ENCODE peak calls at places on chromosomes 6 and 20, in four cellular contexts. P, D, Y and H are unnamed samples.

GRCh38 chr20:34948030-34948429 is 7.6 kb downstream of the GSS start:
- DNase-seq in D (no peak), Y (peak), P (peak), H (peak)

GRCh38 chr6:157653521-157653920 is 169.5 kb upstream of the SNX9 start:
- DNase-seq in Y (no peak), D (no peak), P (no peak), H (no peak)

GRCh38 chr6:23445157-23445710 is 680.8 kb upstream of the NRSN1 start:
- DNase-seq in D (peak), Y (no peak), P (no peak), H (no peak)

GRCh38 chr20:22794200-22794599 is 209.8 kb upstream of the FOXA2 start:
- DNase-seq in Y (peak), P (peak), D (no peak), H (no peak)

GRCh38 chr20:47080365-47080764 is 185.7 kb downstream of the EYA2 start:
- DNase-seq in Y (no peak), D (no peak), P (no peak), H (no peak)

GRCh38 chr20:44297721-44298120 is 13.3 kb downstream of the FITM2 start:
- DNase-seq in Y (no peak), P (no peak), D (no peak), H (no peak)

GRCh38 chr20:3923818-3924217 is 34.6 kb downstream of the PANK2 start:
- DNase-seq in P (no peak), D (no peak), Y (no peak), H (no peak)

GRCh38 chr6:14754636-14755513 is 491.0 kb upstream of the JARID2 start:
- DNase-seq in Y (no peak), P (no peak), D (no peak), H (no peak)

GRCh38 chr6:76682842-76683241 is 610.4 kb upstream of the IMPG1 start:
- DNase-seq in Y (peak), P (peak), D (no peak), H (no peak)

GRCh38 chr6:148559848-148560433 is 186.9 kb upstream of the UST start:
- DNase-seq in P (peak), D (peak), Y (peak), H (no peak)

GRCh38 chr20:37201827-37202162 is 22.4 kb upstream of the MROH8 start:
- DNase-seq in P (no peak), D (no peak), Y (no peak), H (no peak)
- H3K4me3 ChIP-seq in P (no peak), D (no peak), Y (peak), H (peak)

DNA sequence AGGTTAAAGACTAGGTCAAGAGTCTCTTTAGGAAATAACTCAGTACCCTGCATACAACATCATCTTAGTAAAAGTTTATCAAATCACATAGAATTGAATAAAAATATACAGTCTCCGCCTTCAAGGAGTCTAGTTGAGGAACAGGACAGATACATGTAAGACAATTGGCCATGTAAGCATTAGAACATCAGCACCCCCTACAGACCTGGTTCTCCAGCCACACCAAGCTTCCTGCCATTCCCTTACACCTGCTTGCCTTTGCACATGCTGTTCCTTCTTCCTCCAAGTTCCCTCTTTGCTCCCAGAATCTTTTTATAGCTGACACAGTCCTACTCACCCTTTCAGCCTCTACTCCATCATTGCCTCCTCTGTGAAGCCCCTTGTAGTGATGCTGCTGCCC is 187.8 kb upstream of the LRFN2 start:
- DNase-seq in Y (no peak), D (no peak), P (no peak), H (no peak)
- TF ChIP-seq CTCF in Y (no peak), D (no peak), P (no peak), H (no peak)

GRCh38 chr6:125792172-125792571 is 1.4 kb downstream of the NCOA7 start:
- DNase-seq in P (peak), Y (no peak), D (no peak), H (no peak)
- H3K4me3 ChIP-seq in P (peak), Y (peak), D (peak), H (peak)

GRCh38 chr6:133891814-133892443 is 3.0 kb downstream of the TCF21 start:
- DNase-seq in P (no peak), D (no peak), Y (no peak), H (no peak)
- TF ChIP-seq CTCF in P (no peak), D (no peak), Y (no peak), H (no peak)

GRCh38 chr6:11152581-11152980 is 41.1 kb upstream of the ERVFRD-1 start:
- DNase-seq in P (no peak), D (no peak), Y (no peak), H (no peak)
- H3K4me3 ChIP-seq in P (no peak), D (no peak), Y (no peak), H (no peak)

GRCh38 chr6:90669846-90670245 is 83.0 kb upstream of the MAP3K7 start:
- DNase-seq in Y (no peak), P (no peak), D (no peak), H (no peak)
- TF ChIP-seq CTCF in Y (no peak), P (no peak), D (no peak), H (no peak)

GRCh38 chr20:57576002-57576401 is 15.1 kb downstream of the PCK1 start:
- DNase-seq in D (no peak), P (no peak), Y (no peak), H (no peak)
- H3K4me3 ChIP-seq in D (no peak), P (no peak), Y (no peak), H (no peak)